ENCODE peak calls at places on chromosome 7, in ten cellular contexts. O is adrenal gland, U is H54, T is endothelial cell of umbilical vein, B is prostate gland, N is A549, M is body of pancreas, G is IMR-90, J is ovary, Z is HCT116. L is an unnamed sample.

GRCh38 chr7:603152-603941 is 83.7 kb upstream of the PDGFA start:
- DNase-seq in O (no peak), U (no peak), T (no peak), B (no peak), N (no peak), M (no peak), G (no peak), J (no peak), Z (no peak), L (no peak)

GRCh38 chr7:101162551-101163280 is 2.7 kb downstream of the VGF start:
- DNase-seq in O (no peak), U (peak; percentile 69), T (no peak), B (no peak), N (peak; percentile 70), M (peak; percentile 20), G (peak; percentile 50), J (no peak), Z (no peak), L (no peak)

GRCh38 chr7:107744345-107744750 is 406 bp downstream of the CBLL1 start:
- DNase-seq in O (no peak), U (no peak), T (no peak), B (no peak), N (no peak), M (no peak), G (no peak), J (no peak), Z (no peak), L (no peak)

GRCh38 chr7:157685430-157686284 is 348.9 kb downstream of the DNAJB6 start:
- DNase-seq in O (no peak), U (no peak), T (no peak), B (no peak), N (no peak), M (peak; percentile 7), G (no peak), J (peak; percentile 8), Z (no peak), L (no peak)

GRCh38 chr7:57404343-57404966 is 45.5 kb upstream of the ZNF716 start:
- DNase-seq in O (peak; percentile 86), U (no peak), T (no peak), B (no peak), N (no peak), M (peak; percentile 58), G (no peak), J (no peak), Z (no peak), L (no peak)

GRCh38 chr7:1301054-1301811 is 68.6 kb downstream of the UNCX start:
- DNase-seq in O (no peak), U (no peak), T (no peak), B (no peak), N (no peak), M (no peak), G (no peak), J (no peak), Z (no peak), L (no peak)

GRCh38 chr7:129843982-129844840 is 108.5 kb downstream of the UBE2H start:
- DNase-seq in O (no peak), U (no peak), T (peak; percentile 41), B (no peak), N (peak; percentile 32), M (no peak), G (no peak), J (no peak), Z (no peak), L (no peak)

GRCh38 chr7:48299580-48300169 is 128.4 kb downstream of the ABCA13 start:
- DNase-seq in O (peak; percentile 68), U (peak; percentile 64), T (peak; percentile 55), B (peak; percentile 33), N (peak; percentile 54), M (peak; percentile 43), G (peak; percentile 80), J (peak; percentile 60), Z (peak; percentile 28), L (no peak)

GRCh38 chr7:130872756-130873448 is 138.9 kb upstream of the KLF14 start:
- DNase-seq in O (no peak), U (no peak), T (no peak), B (no peak), N (no peak), M (no peak), G (peak; percentile 43), J (no peak), Z (no peak), L (no peak)

GRCh38 chr7:130875265-130875741 is 141.3 kb upstream of the KLF14 start:
- DNase-seq in O (peak; percentile 63), U (no peak), T (peak; percentile 40), B (no peak), N (peak; percentile 78), M (peak; percentile 71), G (peak; percentile 44), J (peak; percentile 57), Z (no peak), L (peak; percentile 71)

GRCh38 chr7:130872341-130872740 is 138.3 kb upstream of the KLF14 start:
- DNase-seq in O (no peak), U (no peak), T (no peak), B (no peak), N (no peak), M (no peak), G (peak; percentile 37), J (no peak), Z (no peak), L (no peak)

GRCh38 chr7:130875901-130876300 is 141.9 kb upstream of the KLF14 start:
- DNase-seq in O (no peak), U (no peak), T (no peak), B (no peak), N (no peak), M (no peak), G (peak; percentile 8), J (no peak), Z (no peak), L (no peak)

GRCh38 chr7:130874071-130874915 is 140.3 kb upstream of the KLF14 start:
- DNase-seq in O (no peak), U (no peak), T (no peak), B (no peak), N (no peak), M (no peak), G (peak; percentile 13), J (no peak), Z (no peak), L (no peak)
- TF ChIP-seq POLR2A in O (no peak), U (no peak), T (no peak), B (no peak), N (no peak), M (no peak), G (no peak), J (no peak), Z (no peak), L (no peak)

GRCh38 chr7:26191233-26191973 is 9.1 kb downstream of the HNRNPA2B1 start:
- DNase-seq in O (no peak), U (no peak), T (no peak), B (no peak), N (no peak), M (no peak), G (no peak), J (no peak), Z (no peak), L (no peak)

GRCh38 chr7:26191974-26192479 is 8.5 kb downstream of the HNRNPA2B1 start:
- DNase-seq in O (no peak), U (no peak), T (no peak), B (no peak), N (no peak), M (no peak), G (no peak), J (no peak), Z (no peak), L (no peak)

GRCh38 chr7:26189000-26189539 is 11.5 kb downstream of the HNRNPA2B1 start:
- DNase-seq in O (no peak), U (no peak), T (no peak), B (no peak), N (no peak), M (no peak), G (no peak), J (no peak), Z (no peak), L (no peak)

GRCh38 chr7:26189697-26190096 is 10.8 kb downstream of the HNRNPA2B1 start:
- DNase-seq in O (no peak), U (no peak), T (no peak), B (no peak), N (no peak), M (no peak), G (no peak), J (no peak), Z (no peak), L (no peak)

GRCh38 chr7:26190417-26190869 is 10.1 kb downstream of the HNRNPA2B1 start:
- DNase-seq in O (no peak), U (no peak), T (no peak), B (no peak), N (no peak), M (no peak), G (no peak), J (no peak), Z (no peak), L (no peak)
- TF ChIP-seq POLR2A in O (no peak), U (no peak), T (no peak), B (no peak), N (no peak), M (no peak), G (no peak), J (no peak), Z (no peak), L (no peak)

DNA sequence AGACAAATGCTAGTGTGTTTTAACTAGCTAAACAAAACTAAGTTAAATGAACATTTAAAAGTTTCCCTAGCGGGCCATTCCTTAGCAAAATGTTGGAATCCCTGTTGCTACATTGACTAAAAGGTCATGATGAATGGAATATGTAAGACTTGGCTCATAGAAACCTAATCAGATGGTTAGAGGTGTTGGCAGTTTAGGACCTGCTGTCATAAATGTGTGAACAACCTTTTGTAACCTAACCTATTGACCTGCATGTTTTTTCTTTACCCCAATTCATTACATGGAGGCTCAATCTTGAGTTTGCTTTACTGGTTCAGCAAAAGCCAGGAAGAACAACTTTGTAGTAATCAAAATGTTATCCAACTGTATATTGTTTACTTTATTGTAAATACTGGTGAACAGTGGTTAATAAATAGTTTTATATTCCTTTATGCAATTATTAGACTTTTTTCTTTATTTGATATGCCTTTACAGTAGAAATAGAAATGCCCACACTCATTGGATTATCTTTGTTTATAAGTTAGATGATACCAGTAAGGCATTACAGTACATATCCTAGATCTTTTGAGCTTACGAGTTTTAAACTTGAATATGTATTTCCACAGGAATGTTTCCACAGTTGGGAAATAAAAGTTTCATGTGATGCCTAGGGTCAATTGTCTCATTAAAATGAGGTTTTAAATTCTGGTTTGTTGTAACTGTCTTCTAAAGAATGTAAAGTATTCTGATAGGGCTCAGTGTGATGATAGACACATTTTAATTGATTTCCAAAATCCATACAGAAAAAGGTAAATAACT is 11.6 kb downstream of the CBX3 start:
- DNase-seq in O (no peak), U (no peak), T (no peak), B (no peak), N (no peak), M (no peak), G (no peak), J (no peak), Z (no peak), L (no peak)
- TF ChIP-seq POLR2A in O (no peak), U (no peak), T (no peak), B (no peak), N (no peak), M (no peak), G (no peak), J (no peak), Z (no peak), L (no peak)

DNA sequence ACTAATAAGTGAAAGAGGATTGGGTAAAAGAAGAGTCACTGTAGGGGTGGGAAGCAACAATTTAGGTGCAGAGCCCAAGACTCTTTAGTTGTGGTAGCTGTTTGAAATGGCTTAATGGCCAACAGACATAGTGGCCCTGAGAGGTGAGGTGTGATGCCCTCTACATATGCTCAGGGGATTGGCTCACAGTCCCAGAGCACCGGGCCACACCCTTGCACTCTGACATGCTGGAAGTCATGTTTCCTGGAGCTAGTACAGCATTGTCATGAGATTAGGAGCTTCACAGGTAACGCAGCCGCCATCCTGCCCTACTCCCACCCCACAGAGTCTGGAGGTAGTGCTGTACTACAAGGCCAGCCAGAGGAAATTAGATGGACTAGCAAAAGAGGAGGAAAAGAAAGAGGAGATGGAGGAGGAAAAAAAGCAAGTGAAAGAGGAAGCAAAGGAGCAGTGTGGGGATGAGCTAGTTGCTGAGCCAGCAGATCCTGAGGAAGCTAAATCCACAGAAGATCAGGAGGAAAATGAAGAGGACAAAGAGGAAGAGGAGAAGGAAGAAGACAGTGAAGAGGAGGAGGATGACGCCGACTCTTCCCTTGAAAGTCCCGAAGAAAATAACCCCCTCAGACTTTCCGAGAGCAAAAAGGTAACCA is 14.8 kb upstream of the FLNC start:
- DNase-seq in O (no peak), U (no peak), T (no peak), B (no peak), N (no peak), M (no peak), G (no peak), J (no peak), Z (no peak), L (no peak)
- TF ChIP-seq POLR2A in O (no peak), U (no peak), T (no peak), B (no peak), N (no peak), M (no peak), G (no peak), J (no peak), Z (no peak), L (no peak)